ENCODE peak calls at places on chromosomes 16 and 17, in six cellular contexts. M is heart left ventricle; S is mammary epithelial cell; J is CD8-positive, alpha-beta T cell; H is colonic mucosa; D is fibroblast of lung. Q is an unnamed sample.

GRCh38 chr17:29588561-29589411 is 662 bp downstream of the GIT1 start:
- DNase-seq in M (peak; percentile 57), S (no peak), J (peak; percentile 66), H (peak; percentile 45), D (peak; percentile 9), Q (peak; percentile 86)

GRCh38 chr16:2015117-2015946 is 4.3 kb upstream of the NPW start:
- DNase-seq in M (no peak), S (peak; percentile 76), J (no peak), H (peak; percentile 80), D (peak; percentile 93), Q (no peak)

GRCh38 chr17:48499743-48500434 is 30.9 kb downstream of the HOXB1 start:
- DNase-seq in M (no peak), S (no peak), J (no peak), H (no peak), D (no peak), Q (no peak)

GRCh38 chr17:61599608-61600007 is 8.6 kb upstream of the NACA2 start:
- DNase-seq in M (no peak), S (no peak), J (no peak), H (no peak), D (no peak), Q (no peak)

GRCh38 chr17:19320876-19321275 is 41.6 kb downstream of the B9D1 start:
- DNase-seq in M (no peak), S (no peak), J (no peak), H (no peak), D (no peak), Q (peak; percentile 41)

GRCh38 chr17:80095038-80095843 is 6.1 kb upstream of the GAA start:
- DNase-seq in M (no peak), S (no peak), J (no peak), H (no peak), D (no peak), Q (peak; percentile 46)

GRCh38 chr16:88619859-88620655 is 18.3 kb upstream of the IL17C start:
- DNase-seq in M (no peak), S (no peak), J (peak; percentile 77), H (no peak), D (peak; percentile 94), Q (no peak)

GRCh38 chr16:27444015-27444414 is 42.0 kb downstream of the IL21R start:
- DNase-seq in M (no peak), S (peak; percentile 77), J (no peak), H (no peak), D (peak; percentile 27), Q (peak; percentile 8)

GRCh38 chr17:3512512-3513171 is 36.8 kb downstream of the ASPA start:
- DNase-seq in M (peak; percentile 91), S (no peak), J (no peak), H (peak; percentile 38), D (peak; percentile 90), Q (peak; percentile 70)

GRCh38 chr16:67547423-67548264 is 14.7 kb upstream of the CTCF start:
- DNase-seq in M (no peak), S (no peak), J (peak; percentile 79), H (peak; percentile 48), D (no peak), Q (no peak)

GRCh38 chr17:19508327-19508867 is 25.3 kb upstream of the SLC47A1 start:
- DNase-seq in M (peak; percentile 44), S (no peak), J (peak; percentile 73), H (peak; percentile 42), D (no peak), Q (peak; percentile 88)

GRCh38 chr17:81241203-81241602 is 2.1 kb downstream of the NDUFAF8 start:
- DNase-seq in M (no peak), S (no peak), J (no peak), H (no peak), D (no peak), Q (no peak)

GRCh38 chr17:17736205-17737183 is 55.2 kb downstream of the RAI1 start:
- DNase-seq in M (no peak), S (no peak), J (no peak), H (no peak), D (no peak), Q (no peak)

GRCh38 chr17:64565563-64565962 is 58.8 kb downstream of the CEP95 start:
- DNase-seq in M (no peak), S (no peak), J (no peak), H (no peak), D (no peak), Q (no peak)

GRCh38 chr16:64356267-64356666 is 765.6 kb downstream of the CDH11 start:
- DNase-seq in M (no peak), S (no peak), J (no peak), H (no peak), D (peak; percentile 87), Q (no peak)

GRCh38 chr16:67114793-67115192 is 5.1 kb downstream of the PHAF1 start:
- DNase-seq in M (no peak), S (no peak), J (no peak), H (no peak), D (peak; percentile 19), Q (no peak)

GRCh38 chr16:49486350-49486749 is 112.7 kb downstream of the C16orf78 start:
- DNase-seq in M (no peak), S (no peak), J (no peak), H (no peak), D (no peak), Q (no peak)

GRCh38 chr17:32551186-32551955 is 64.6 kb downstream of the CDK5R1 start:
- DNase-seq in M (no peak), S (peak; percentile 92), J (no peak), H (no peak), D (peak; percentile 28), Q (peak; percentile 35)

DNA sequence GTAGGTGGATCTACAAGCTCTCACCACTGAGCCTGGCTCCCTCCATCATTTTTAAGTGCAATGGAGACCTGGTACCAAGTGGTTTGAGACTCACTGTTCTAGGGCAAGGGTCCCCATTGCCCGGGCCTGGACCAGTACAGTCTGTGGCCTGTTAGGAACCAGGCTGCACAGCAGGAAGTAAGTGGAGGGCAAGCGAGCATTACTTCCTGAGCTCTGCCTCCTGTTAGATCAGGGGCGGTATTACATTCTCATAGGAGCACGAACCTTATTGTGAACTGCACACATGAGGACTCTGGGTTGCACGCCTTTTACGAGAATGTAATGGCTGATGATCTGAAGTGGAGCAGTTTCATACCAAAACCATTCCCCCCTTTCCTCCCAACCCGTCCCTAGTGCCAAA is 6.8 kb upstream of the ZNF594 start:
- DNase-seq in M (no peak), S (no peak), J (peak; percentile 57), H (no peak), D (no peak), Q (no peak)
- TF ChIP-seq CTCF in M (no peak), S (no peak), J (no peak), H (no peak), D (no peak), Q (no peak)

GRCh38 chr17:58006563-58006923 is 503 bp downstream of the SRSF1 start:
- DNase-seq in M (peak; percentile 83), S (peak; percentile 63), J (peak; percentile 72), H (peak; percentile 85), D (peak; percentile 81), Q (peak; percentile 83)
- H3K36me3 ChIP-seq in M (peaks cover 44% of the 10 kb centered on the region), S (peaks cover 36% of the 10 kb centered on the region), J (peaks cover 32% of the 10 kb centered on the region), H (peaks cover 21% of the 10 kb centered on the region), D (peaks cover 12% of the 10 kb centered on the region), Q (peaks cover 45% of the 10 kb centered on the region)

DNA sequence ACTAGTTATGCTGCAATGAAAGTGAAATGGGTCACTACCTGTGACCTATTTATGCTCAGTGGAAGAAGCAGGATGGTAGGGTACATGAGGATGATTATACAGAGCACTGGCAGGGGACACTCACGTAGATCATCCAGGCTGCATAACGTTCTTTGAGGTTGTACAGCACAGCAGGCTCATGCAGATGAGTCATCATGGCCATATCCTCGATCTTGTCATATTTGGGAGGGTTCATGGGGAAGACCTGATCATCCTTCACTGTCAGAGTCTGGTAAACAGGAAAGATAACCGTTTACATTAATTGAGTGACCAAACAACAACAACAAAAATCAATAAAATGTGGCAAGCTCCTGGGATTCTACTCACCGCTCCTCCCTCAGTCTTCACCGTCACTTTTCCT is 2.1 kb downstream of the MYH2 start:
- DNase-seq in M (no peak), S (no peak), J (no peak), H (no peak), D (no peak), Q (no peak)
- H3K4me1 ChIP-seq in M (no peaks in the 10 kb centered on the region), S (no peaks in the 10 kb centered on the region), J (no peaks in the 10 kb centered on the region), H (no peaks in the 10 kb centered on the region), D (no peaks in the 10 kb centered on the region), Q (no peaks in the 10 kb centered on the region)

GRCh38 chr17:77610980-77611641 is 347.4 kb upstream of the TNRC6C start:
- DNase-seq in M (no peak), S (no peak), J (peak; percentile 46), H (no peak), D (peak; percentile 17), Q (no peak)
- TF ChIP-seq CTCF in M (no peak), S (no peak), J (no peak), H (no peak), D (no peak), Q (no peak)

DNA sequence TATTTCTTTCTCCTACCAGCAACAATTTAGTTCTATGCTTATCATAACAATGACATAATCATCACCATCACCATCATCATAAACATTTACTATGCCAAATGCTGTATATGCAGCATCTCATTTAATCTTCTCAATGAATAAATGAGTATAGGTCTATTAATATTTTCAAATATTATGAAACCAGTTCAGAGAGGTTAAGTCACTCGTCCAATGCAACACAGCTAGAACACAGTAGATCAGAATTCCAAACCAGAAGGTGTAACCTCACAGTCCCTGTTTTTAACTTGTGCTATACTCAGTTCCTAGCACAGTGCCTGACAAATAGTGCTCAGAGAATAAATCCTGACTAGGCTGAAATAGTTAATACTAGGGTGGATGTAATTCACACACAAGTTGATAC is 314.8 kb downstream of the XYLT1 start:
- DNase-seq in M (no peak), S (no peak), J (no peak), H (no peak), D (no peak), Q (no peak)
- H3K36me3 ChIP-seq in M (no peaks in the 10 kb centered on the region), S (no peaks in the 10 kb centered on the region), J (peaks cover 3% of the 10 kb centered on the region), H (no peaks in the 10 kb centered on the region), D (no peaks in the 10 kb centered on the region), Q (no peaks in the 10 kb centered on the region)

DNA sequence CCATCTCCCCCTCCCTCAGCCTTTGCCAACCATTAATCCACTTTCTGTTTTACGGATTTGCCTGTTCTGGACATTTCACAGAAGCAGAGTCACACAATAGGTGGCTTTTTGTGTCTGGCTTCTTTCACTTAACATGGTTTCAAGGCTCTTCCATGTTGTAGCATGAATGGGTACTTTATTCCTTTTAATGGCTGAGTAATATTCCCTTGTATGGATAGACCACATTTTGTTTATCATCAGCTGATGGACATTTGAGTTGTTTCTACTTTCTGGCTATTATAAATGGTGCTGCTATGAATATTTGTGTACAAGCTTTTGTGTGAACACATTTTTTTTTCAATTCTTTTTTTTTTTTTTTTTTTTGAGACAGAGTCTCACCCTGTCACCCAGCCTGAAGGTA is 175.6 kb upstream of the RPH3AL start:
- DNase-seq in M (no peak), S (no peak), J (no peak), H (no peak), D (no peak), Q (no peak)
- H3K4me1 ChIP-seq in M (no peaks in the 10 kb centered on the region), S (no peaks in the 10 kb centered on the region), J (no peaks in the 10 kb centered on the region), H (no peaks in the 10 kb centered on the region), D (no peaks in the 10 kb centered on the region), Q (no peaks in the 10 kb centered on the region)

DNA sequence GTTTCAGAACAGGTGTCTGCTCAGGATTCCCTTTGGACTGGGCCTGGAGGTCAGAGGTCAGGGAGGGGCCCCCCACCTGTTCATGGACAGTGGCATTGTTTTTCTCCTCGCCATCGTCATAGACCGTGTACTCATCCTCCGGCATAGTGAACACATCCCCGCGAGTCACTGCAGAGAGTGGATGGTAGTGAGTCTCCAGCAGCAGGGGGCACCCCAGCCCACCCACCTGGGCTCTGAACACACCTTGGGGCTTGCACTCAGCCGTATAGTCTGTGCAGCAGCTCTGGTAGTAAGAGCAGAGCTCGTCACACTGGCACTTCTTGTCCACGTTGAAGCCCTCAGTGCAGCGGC is 448 bp downstream of the VTN start:
- DNase-seq in M (no peak), S (no peak), J (no peak), H (no peak), D (no peak), Q (no peak)
- TF ChIP-seq CTCF in M (no peak), S (no peak), J (no peak), H (no peak), D (no peak), Q (no peak)

GRCh38 chr17:49595328-49595727 is 19.7 kb downstream of the NXPH3 start:
- DNase-seq in M (no peak), S (no peak), J (no peak), H (no peak), D (no peak), Q (no peak)
- H3K36me3 ChIP-seq in M (peaks cover 76% of the 10 kb centered on the region), S (peaks cover 2% of the 10 kb centered on the region), J (peaks cover 25% of the 10 kb centered on the region), H (no peaks in the 10 kb centered on the region), D (peaks cover 2% of the 10 kb centered on the region), Q (peaks cover 20% of the 10 kb centered on the region)